ENCODE peak calls at places on chromosomes 4 and X, in four cellular contexts. A is BJ, E is NCI-H1105 treated with DMSO at 0.1 percent for 48 hours, H is kidney tubule cell. U is an unnamed sample.
A peak's percentile ranks its signal among the peaks of the same experiment; 100 is the strongest.

GRCh38 chr4:74667944-74668343 is 126.4 kb downstream of the BTC start:
- DNase-seq in A (no peak), E (no peak), H (no peak), U (no peak)

GRCh38 chrX:55489315-55490009 is at the start of gene USP51:
- DNase-seq in A (no peak), E (peak; percentile 14), H (peak; percentile 7), U (no peak)

GRCh38 chr4:7389719-7390118 is 45.0 kb downstream of the PSAPL1 start:
- DNase-seq in A (no peak), E (no peak), H (no peak), U (no peak)

GRCh38 chr4:5798447-5798846 is 87.4 kb downstream of the EVC start:
- DNase-seq in A (no peak), E (no peak), H (peak; percentile 35), U (no peak)

GRCh38 chr4:70240192-70240591 is 2.2 kb upstream of the CSN3 start:
- DNase-seq in A (no peak), E (no peak), H (no peak), U (no peak)

GRCh38 chr4:18593297-18594002 is 571.9 kb upstream of the LCORL start:
- DNase-seq in A (peak; percentile 13), E (peak; percentile 71), H (peak; percentile 68), U (peak; percentile 51)

GRCh38 chr4:162285753-162286152 is 122.0 kb upstream of the FSTL5 start:
- DNase-seq in A (no peak), E (no peak), H (no peak), U (no peak)

GRCh38 chr4:183721207-183722081 is 62.4 kb downstream of the TRAPPC11 start:
- DNase-seq in A (no peak), E (no peak), H (peak; percentile 61), U (no peak)

GRCh38 chr4:108714880-108715279 is 48.0 kb downstream of the ETNPPL start:
- DNase-seq in A (no peak), E (no peak), H (no peak), U (no peak)

GRCh38 chr4:3467601-3468031 is 4.5 kb downstream of the DOK7 start:
- DNase-seq in A (no peak), E (no peak), H (no peak), U (no peak)

GRCh38 chr4:186557061-186557460 is 1.7 kb upstream of the MTNR1A start:
- DNase-seq in A (no peak), E (no peak), H (no peak), U (no peak)

GRCh38 chrX:4661771-4662170 is 948.3 kb upstream of the PRKX start:
- DNase-seq in A (no peak), E (no peak), H (no peak), U (no peak)

GRCh38 chr4:188439641-188440311 is 300.5 kb downstream of the TRIML1 start:
- DNase-seq in A (no peak), E (peak; percentile 91), H (peak; percentile 66), U (peak; percentile 86)

GRCh38 chr4:45661893-45662292 is 462.0 kb downstream of the GABRG1 start:
- DNase-seq in A (no peak), E (no peak), H (no peak), U (no peak)

GRCh38 chrX:37800762-37801161 is 20.9 kb downstream of the CYBB start:
- DNase-seq in A (no peak), E (no peak), H (no peak), U (no peak)

GRCh38 chrX:72029473-72030411 is 102.0 kb downstream of the RTL5 start:
- DNase-seq in A (peak; percentile 41), E (no peak), H (peak; percentile 77), U (peak; percentile 77)

GRCh38 chr4:129239088-129239487 is 143.1 kb downstream of the C4orf33 start:
- DNase-seq in A (no peak), E (no peak), H (peak; percentile 59), U (no peak)

GRCh38 chrX:114267127-114267526 is 316.8 kb upstream of the HTR2C start:
- DNase-seq in A (no peak), E (no peak), H (no peak), U (no peak)

GRCh38 chr4:174592985-174593335 is 70.7 kb upstream of the HPGD start:
- DNase-seq in A (peak; percentile 51), E (no peak), H (peak; percentile 65), U (peak; percentile 17)

GRCh38 chrX:11932423-11932822 is 174.4 kb downstream of the MSL3 start:
- DNase-seq in A (no peak), E (no peak), H (no peak), U (no peak)

GRCh38 chr4:76624271-76624681 is 189.2 kb downstream of the SHROOM3 start:
- DNase-seq in A (peak; percentile 97), E (no peak), H (peak; percentile 98), U (peak; percentile 94)

GRCh38 chrX:102976793-102977495 is 39.9 kb downstream of the RAB40AL start:
- DNase-seq in A (peak; percentile 40), E (no peak), H (peak; percentile 12), U (peak; percentile 87)

GRCh38 chr4:183241322-183241640 is 78.8 kb downstream of the CLDN22 start:
- DNase-seq in A (no peak), E (no peak), H (peak; percentile 72), U (peak; percentile 90)

GRCh38 chrX:73400136-73400748 is 46.6 kb upstream of the CDX4 start:
- DNase-seq in A (no peak), E (no peak), H (no peak), U (no peak)

GRCh38 chrX:56233682-56234081 is 1.5 kb downstream of the KLF8 start:
- DNase-seq in A (peak; percentile 6), E (no peak), H (peak; percentile 81), U (peak; percentile 81)

GRCh38 chr4:15963568-15963967 is 593 bp upstream of the FGFBP2 start:
- DNase-seq in A (no peak), E (no peak), H (no peak), U (no peak)

GRCh38 chrX:102849396-102849795 is 87.7 kb upstream of the RAB40AL start:
- DNase-seq in A (no peak), E (no peak), H (peak; percentile 51), U (no peak)

GRCh38 chr4:158809611-158810486 is 41.0 kb downstream of the FNIP2 start:
- DNase-seq in A (peak; percentile 99), E (no peak), H (peak; percentile 90), U (peak; percentile 58)

GRCh38 chr4:147814334-147814733 is 82.4 kb downstream of the ARHGAP10 start:
- DNase-seq in A (no peak), E (no peak), H (no peak), U (peak; percentile 70)

GRCh38 chrX:119690921-119691716 is 1.8 kb downstream of the SEPTIN6 start:
- DNase-seq in A (no peak), E (no peak), H (no peak), U (peak; percentile 8)

U was measured in mammary epithelial cell.